ENCODE peak calls at places on chromosome 9, in six cellular contexts. G is GM23338, L is HFF-Myc, R is AG09309, Y is Panc1, K is astrocyte of the spinal cord. U is an unnamed sample.

GRCh38 chr9:33315371-33315770 is 25.1 kb downstream of the NFX1 start:
- DNase-seq in G (no peak), L (no peak), R (no peak), Y (no peak), K (no peak), U (no peak)

GRCh38 chr9:84652496-84653081 is 16.9 kb upstream of the NTRK2 start:
- DNase-seq in G (no peak), L (no peak), R (no peak), Y (no peak), K (peak; percentile 15), U (no peak)

GRCh38 chr9:33166263-33167083 is 663 bp downstream of the B4GALT1 start:
- DNase-seq in G (peak; percentile 44), L (no peak), R (no peak), Y (no peak), K (no peak), U (no peak)

GRCh38 chr9:9603345-9603744 is 1009.5 kb downstream of the PTPRD start:
- DNase-seq in G (no peak), L (no peak), R (no peak), Y (no peak), K (no peak), U (no peak)

GRCh38 chr9:129026442-129027223 is 1.5 kb downstream of the SH3GLB2 start:
- DNase-seq in G (peak; percentile 76), L (no peak), R (no peak), Y (no peak), K (peak; percentile 27), U (no peak)

GRCh38 chr9:84519486-84519885 is 150.0 kb upstream of the NTRK2 start:
- DNase-seq in G (no peak), L (no peak), R (no peak), Y (no peak), K (no peak), U (no peak)

GRCh38 chr9:131500939-131501541 is 1.7 kb upstream of the POMT1 start:
- DNase-seq in G (no peak), L (no peak), R (peak; percentile 28), Y (no peak), K (peak; percentile 78), U (peak; percentile 54)

GRCh38 chr9:135134253-135135028 is 47.0 kb downstream of the OLFM1 start:
- DNase-seq in G (no peak), L (no peak), R (no peak), Y (no peak), K (no peak), U (no peak)

GRCh38 chr9:24487946-24488345 is 57.8 kb downstream of the IZUMO3 start:
- DNase-seq in G (no peak), L (no peak), R (no peak), Y (no peak), K (no peak), U (no peak)

GRCh38 chr9:2494571-2494970 is 127.0 kb upstream of the VLDLR start:
- DNase-seq in G (peak; percentile 53), L (no peak), R (no peak), Y (no peak), K (peak; percentile 68), U (peak; percentile 59)

GRCh38 chr9:108484468-108484867 is 371.3 kb downstream of the ACTL7B start:
- DNase-seq in G (no peak), L (no peak), R (no peak), Y (no peak), K (no peak), U (no peak)

GRCh38 chr9:84361645-84362044 is 21.1 kb upstream of the SLC28A3 start:
- DNase-seq in G (no peak), L (no peak), R (no peak), Y (no peak), K (no peak), U (no peak)

GRCh38 chr9:95053611-95054440 is 263.7 kb downstream of the FANCC start:
- DNase-seq in G (no peak), L (no peak), R (no peak), Y (no peak), K (no peak), U (no peak)

GRCh38 chr9:127612993-127613954 is 1.2 kb downstream of the STXBP1 start:
- DNase-seq in G (peak; percentile 81), L (no peak), R (no peak), Y (no peak), K (peak; percentile 59), U (no peak)

GRCh38 chr9:122827759-122828090 is 663 bp downstream of the PDCL start:
- DNase-seq in G (peak; percentile 77), L (no peak), R (no peak), Y (no peak), K (no peak), U (peak; percentile 8)

GRCh38 chr9:6852243-6852963 is 94.6 kb downstream of the KDM4C start:
- DNase-seq in G (no peak), L (no peak), R (no peak), Y (peak; percentile 27), K (peak; percentile 42), U (no peak)

GRCh38 chr9:114908104-114908621 is 22.2 kb downstream of the TNFSF8 start:
- DNase-seq in G (no peak), L (no peak), R (peak; percentile 37), Y (no peak), K (peak; percentile 47), U (no peak)

GRCh38 chr9:98315067-98315453 is 59.6 kb upstream of the TBC1D2 start:
- DNase-seq in G (no peak), L (no peak), R (no peak), Y (no peak), K (no peak), U (no peak)

GRCh38 chr9:119951591-119951990 is 582.4 kb upstream of the BRINP1 start:
- DNase-seq in G (no peak), L (no peak), R (no peak), Y (no peak), K (no peak), U (no peak)

GRCh38 chr9:77751341-77752091 is 103.4 kb upstream of the GNA14 start:
- DNase-seq in G (peak; percentile 87), L (peak; percentile 94), R (peak; percentile 71), Y (no peak), K (peak; percentile 87), U (peak; percentile 81)

GRCh38 chr9:78668148-78668825 is 371.4 kb downstream of the PSAT1 start:
- DNase-seq in G (peak; percentile 18), L (no peak), R (no peak), Y (no peak), K (no peak), U (no peak)

GRCh38 chr9:22189471-22189870 is 180.4 kb upstream of the CDKN2B start:
- DNase-seq in G (no peak), L (no peak), R (no peak), Y (no peak), K (no peak), U (no peak)

GRCh38 chr9:78601957-78602565 is 305.1 kb downstream of the PSAT1 start:
- DNase-seq in G (peak; percentile 65), L (peak; percentile 41), R (no peak), Y (peak; percentile 39), K (peak; percentile 60), U (peak; percentile 50)

DNA sequence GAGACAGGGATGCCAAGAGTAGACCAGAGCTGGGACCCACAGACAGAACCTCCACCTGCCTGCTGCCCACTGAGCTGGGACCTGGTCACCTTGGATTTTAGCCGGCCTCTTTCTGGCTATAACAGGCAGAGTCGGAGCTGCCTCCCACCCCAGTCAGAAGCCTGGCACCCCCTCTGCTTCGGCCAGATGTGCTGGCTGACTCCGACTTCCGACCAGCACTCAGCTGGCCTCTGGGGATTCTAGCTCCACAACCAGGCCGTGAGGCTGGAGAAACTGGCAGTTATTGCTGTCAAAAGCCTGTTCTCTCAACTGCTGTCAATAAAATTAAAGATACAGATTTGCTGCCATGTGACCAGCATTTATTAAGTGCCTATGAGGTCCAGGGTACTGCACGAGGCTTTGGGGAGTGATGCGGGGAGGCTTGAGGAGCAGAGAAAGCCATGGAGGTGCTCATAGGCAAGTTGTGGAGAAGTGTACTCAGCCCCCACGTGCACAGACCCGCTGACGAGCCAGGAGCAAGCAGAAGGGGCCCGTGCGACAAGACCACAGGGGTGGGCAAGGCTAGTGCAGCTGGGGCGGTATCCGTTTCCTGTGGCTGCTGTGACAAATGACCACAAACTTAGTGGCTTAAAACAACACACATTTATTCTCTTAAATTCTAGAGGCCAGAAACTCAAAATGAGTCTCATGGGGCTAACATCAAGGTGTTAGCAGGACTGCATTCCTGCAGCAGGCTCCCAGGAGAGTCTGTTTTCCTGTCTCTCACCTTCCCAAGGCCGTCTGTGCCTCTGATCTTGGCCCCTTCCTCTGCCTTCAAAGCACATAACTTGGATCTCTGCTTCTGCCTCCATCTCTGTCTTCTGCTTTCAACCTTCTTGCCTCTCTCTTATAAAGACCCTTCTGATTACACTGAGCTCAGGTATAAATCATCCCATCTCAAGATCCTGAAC is 13.1 kb downstream of the GFI1B start:
- DNase-seq in G (no peak), L (no peak), R (no peak), Y (no peak), K (no peak), U (no peak)
- H3K4me3 ChIP-seq in G (no peak overlapping the region), L (no peak overlapping the region), R (no peak overlapping the region), Y (no peak overlapping the region), K (no peak overlapping the region), U (no peak overlapping the region)

GRCh38 chr9:27572566-27572917 is 739 bp downstream of the C9orf72 start:
- DNase-seq in G (peak; percentile 63), L (no peak), R (no peak), Y (no peak), K (peak; percentile 46), U (no peak)
- TF ChIP-seq CTCF in G (no peak), L (no peak), R (no peak), Y (no peak), K (no peak), U (no peak)

GRCh38 chr9:38642951-38643350 is 22.6 kb upstream of the ANKRD18A start:
- DNase-seq in G (no peak), L (no peak), R (no peak), Y (no peak), K (no peak), U (no peak)
- H3K4me3 ChIP-seq in G (no peak overlapping the region), L (no peak overlapping the region), R (no peak overlapping the region), Y (no peak overlapping the region), K (no peak overlapping the region), U (no peak overlapping the region)

DNA sequence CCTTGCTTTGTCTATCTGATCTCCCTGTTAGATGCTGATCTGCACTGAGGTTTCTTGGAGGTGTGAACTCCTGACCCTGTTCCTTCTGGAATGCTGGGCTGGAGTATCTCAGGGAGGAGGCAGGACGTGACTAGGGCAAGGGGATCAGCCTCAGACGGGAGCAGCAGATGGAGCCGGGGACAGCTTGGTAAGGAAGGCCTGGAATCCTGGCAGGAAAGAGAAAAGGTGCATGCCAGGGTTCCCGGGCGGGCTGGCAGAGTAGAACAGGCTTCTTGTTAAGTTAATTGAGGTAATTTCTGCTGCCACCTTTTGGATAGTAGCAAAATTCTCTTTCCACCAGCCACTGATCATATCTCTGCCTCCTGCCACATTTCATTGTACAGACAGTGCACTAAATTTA is 180.9 kb downstream of the ZNF462 start:
- DNase-seq in G (no peak), L (no peak), R (no peak), Y (no peak), K (no peak), U (no peak)
- TF ChIP-seq CTCF in G (no peak), L (no peak), R (no peak), Y (no peak), K (no peak), U (no peak)

GRCh38 chr9:136151848-136152542 is 33.3 kb upstream of the TMEM250 start:
- DNase-seq in G (no peak), L (no peak), R (no peak), Y (no peak), K (no peak), U (no peak)
- H3K4me3 ChIP-seq in G (peak overlapping the region; percentile 35), L (no peak overlapping the region), R (no peak overlapping the region), Y (no peak overlapping the region), K (no peak overlapping the region), U (no peak overlapping the region)

U was measured in astrocyte of the cerebellum.